ENCODE peak calls at places on chromosomes 3 and 15, in five cellular contexts. One of them, this sample, is unnamed.

GRCh38 chr3:144429719-144430121 is 458.1 kb downstream of the DIPK2A start:
- DNase-seq in left lung: no peak
- DNase-seq in GM13977: peak; percentile 30
- DNase-seq in brain microvascular endothelial cell: no peak
- DNase-seq in heart left ventricle: no peak
- DNase-seq in this sample: no peak

GRCh38 chr15:80850941-80851451 is 71.8 kb downstream of the CEMIP start:
- DNase-seq in left lung: no peak
- DNase-seq in GM13977: no peak
- DNase-seq in brain microvascular endothelial cell: no peak
- DNase-seq in heart left ventricle: no peak
- DNase-seq in this sample: no peak

GRCh38 chr3:73511555-73511954 is 113.2 kb downstream of the PDZRN3 start:
- DNase-seq in left lung: no peak
- DNase-seq in GM13977: no peak
- DNase-seq in brain microvascular endothelial cell: no peak
- DNase-seq in heart left ventricle: no peak
- DNase-seq in this sample: no peak

GRCh38 chr15:85499498-85499897 is 119.1 kb downstream of the AKAP13 start:
- DNase-seq in left lung: no peak
- DNase-seq in GM13977: no peak
- DNase-seq in brain microvascular endothelial cell: no peak
- DNase-seq in heart left ventricle: no peak
- DNase-seq in this sample: no peak

GRCh38 chr15:29910068-29910467 is 87.8 kb upstream of the TJP1 start:
- DNase-seq in left lung: no peak
- DNase-seq in GM13977: no peak
- DNase-seq in brain microvascular endothelial cell: no peak
- DNase-seq in heart left ventricle: no peak
- DNase-seq in this sample: no peak

GRCh38 chr3:7207928-7208327 is 347.0 kb downstream of the GRM7 start:
- DNase-seq in left lung: no peak
- DNase-seq in GM13977: no peak
- DNase-seq in brain microvascular endothelial cell: no peak
- DNase-seq in heart left ventricle: no peak
- DNase-seq in this sample: no peak

GRCh38 chr15:60620707-60621106 is 141.8 kb upstream of the ICE2 start:
- DNase-seq in left lung: peak; percentile 50
- DNase-seq in GM13977: no peak
- DNase-seq in brain microvascular endothelial cell: no peak
- DNase-seq in heart left ventricle: no peak
- DNase-seq in this sample: no peak

GRCh38 chr3:174891524-174892203 is 32.5 kb downstream of the NAALADL2 start:
- DNase-seq in left lung: no peak
- DNase-seq in GM13977: no peak
- DNase-seq in brain microvascular endothelial cell: peak; percentile 27
- DNase-seq in heart left ventricle: no peak
- DNase-seq in this sample: no peak

GRCh38 chr3:112357888-112358287 is 24.9 kb downstream of the CD200 start:
- DNase-seq in left lung: no peak
- DNase-seq in GM13977: no peak
- DNase-seq in brain microvascular endothelial cell: no peak
- DNase-seq in heart left ventricle: peak; percentile 42
- DNase-seq in this sample: no peak

GRCh38 chr3:170425491-170426239 is 7.0 kb downstream of the CLDN11 start:
- DNase-seq in left lung: no peak
- DNase-seq in GM13977: no peak
- DNase-seq in brain microvascular endothelial cell: no peak
- DNase-seq in heart left ventricle: no peak
- DNase-seq in this sample: no peak

GRCh38 chr15:48868018-48868417 is 9.9 kb upstream of the EID1 start:
- DNase-seq in left lung: no peak
- DNase-seq in GM13977: no peak
- DNase-seq in brain microvascular endothelial cell: no peak
- DNase-seq in heart left ventricle: no peak
- DNase-seq in this sample: no peak

GRCh38 chr3:45055411-45056143 is 29.5 kb downstream of the CLEC3B start:
- DNase-seq in left lung: no peak
- DNase-seq in GM13977: peak; percentile 47
- DNase-seq in brain microvascular endothelial cell: no peak
- DNase-seq in heart left ventricle: no peak
- DNase-seq in this sample: no peak

GRCh38 chr3:195182470-195182795 is 88.5 kb downstream of the XXYLT1 start:
- DNase-seq in left lung: no peak
- DNase-seq in GM13977: no peak
- DNase-seq in brain microvascular endothelial cell: peak; percentile 62
- DNase-seq in heart left ventricle: no peak
- DNase-seq in this sample: no peak

GRCh38 chr3:194364652-194365434 is 4.7 kb downstream of the LRRC15 start:
- DNase-seq in left lung: peak; percentile 64
- DNase-seq in GM13977: no peak
- DNase-seq in brain microvascular endothelial cell: peak; percentile 4
- DNase-seq in heart left ventricle: no peak
- DNase-seq in this sample: no peak

GRCh38 chr3:197534348-197534725 is 21.4 kb downstream of the BDH1 start:
- DNase-seq in left lung: no peak
- DNase-seq in GM13977: no peak
- DNase-seq in brain microvascular endothelial cell: no peak
- DNase-seq in heart left ventricle: no peak
- DNase-seq in this sample: no peak
- TF ChIP-seq CTCF in left lung: no peak
- TF ChIP-seq CTCF in GM13977: no peak
- TF ChIP-seq CTCF in brain microvascular endothelial cell: no peak
- TF ChIP-seq CTCF in heart left ventricle: no peak
- TF ChIP-seq CTCF in this sample: no peak

DNA sequence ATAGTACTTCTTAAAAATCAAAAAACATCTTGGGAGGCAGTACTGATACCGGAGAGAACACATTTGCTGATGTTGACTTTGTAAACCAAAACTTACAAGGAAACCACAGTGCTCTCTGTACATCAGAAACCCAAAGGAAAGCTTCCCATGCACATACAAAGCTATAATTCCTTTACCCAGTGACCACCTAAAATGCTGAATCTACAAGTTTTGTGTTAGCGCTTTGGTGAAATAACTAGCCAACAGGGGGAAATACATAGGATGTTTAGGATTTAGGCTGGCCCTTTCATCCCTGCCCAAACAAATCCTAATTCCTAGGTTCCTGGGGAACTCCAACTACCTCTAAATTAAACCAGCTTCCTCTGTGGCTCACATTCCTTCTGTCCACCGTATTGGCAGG is 15.3 kb upstream of the SPG21 start:
- DNase-seq in left lung: no peak
- DNase-seq in GM13977: no peak
- DNase-seq in brain microvascular endothelial cell: no peak
- DNase-seq in heart left ventricle: no peak
- DNase-seq in this sample: no peak
- TF ChIP-seq CTCF in left lung: no peak
- TF ChIP-seq CTCF in GM13977: no peak
- TF ChIP-seq CTCF in brain microvascular endothelial cell: no peak
- TF ChIP-seq CTCF in heart left ventricle: no peak
- TF ChIP-seq CTCF in this sample: no peak

DNA sequence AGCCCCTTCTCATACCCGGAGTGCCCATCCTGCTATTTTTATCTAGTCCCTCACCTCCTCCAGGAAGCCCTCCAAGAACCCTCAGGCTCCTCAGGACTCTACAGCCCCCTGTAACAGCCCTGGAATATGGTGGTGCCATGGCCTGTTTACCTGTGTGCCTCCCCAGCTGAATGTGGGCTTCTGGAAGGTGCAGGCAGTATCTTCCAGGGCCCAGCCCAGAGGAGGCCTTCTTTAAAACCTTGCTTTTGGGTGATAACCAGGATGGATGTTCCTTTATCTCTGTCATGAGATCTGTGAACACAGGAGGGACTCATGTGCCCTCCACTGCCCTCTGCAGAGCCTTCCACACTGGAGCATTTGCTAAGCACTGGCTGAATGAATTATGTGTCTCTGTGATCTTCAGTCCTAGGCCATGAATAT is 36.7 kb upstream of the MRPS22 start:
- DNase-seq in left lung: no peak
- DNase-seq in GM13977: no peak
- DNase-seq in brain microvascular endothelial cell: no peak
- DNase-seq in heart left ventricle: no peak
- DNase-seq in this sample: no peak
- TF ChIP-seq CTCF in left lung: no peak
- TF ChIP-seq CTCF in GM13977: no peak
- TF ChIP-seq CTCF in brain microvascular endothelial cell: no peak
- TF ChIP-seq CTCF in heart left ventricle: no peak
- TF ChIP-seq CTCF in this sample: no peak

GRCh38 chr3:71476950-71477349 is 106.6 kb downstream of the FOXP1 start:
- DNase-seq in left lung: no peak
- DNase-seq in GM13977: no peak
- DNase-seq in brain microvascular endothelial cell: no peak
- DNase-seq in heart left ventricle: no peak
- DNase-seq in this sample: no peak
- TF ChIP-seq CTCF in left lung: no peak
- TF ChIP-seq CTCF in GM13977: no peak
- TF ChIP-seq CTCF in brain microvascular endothelial cell: no peak
- TF ChIP-seq CTCF in heart left ventricle: no peak
- TF ChIP-seq CTCF in this sample: no peak

GRCh38 chr15:93146196-93146595 is 57.2 kb upstream of the RGMA start:
- DNase-seq in left lung: no peak
- DNase-seq in GM13977: no peak
- DNase-seq in brain microvascular endothelial cell: no peak
- DNase-seq in heart left ventricle: no peak
- DNase-seq in this sample: no peak
- TF ChIP-seq CTCF in left lung: no peak
- TF ChIP-seq CTCF in GM13977: no peak
- TF ChIP-seq CTCF in brain microvascular endothelial cell: no peak
- TF ChIP-seq CTCF in heart left ventricle: no peak
- TF ChIP-seq CTCF in this sample: no peak

GRCh38 chr3:147356145-147356908 is 50.0 kb downstream of the ZIC4 start:
- DNase-seq in left lung: no peak
- DNase-seq in GM13977: no peak
- DNase-seq in brain microvascular endothelial cell: no peak
- DNase-seq in heart left ventricle: no peak
- DNase-seq in this sample: no peak

GRCh38 chr3:147358144-147358992 is 48.0 kb downstream of the ZIC4 start:
- DNase-seq in left lung: no peak
- DNase-seq in GM13977: no peak
- DNase-seq in brain microvascular endothelial cell: no peak
- DNase-seq in heart left ventricle: no peak
- DNase-seq in this sample: no peak

GRCh38 chr3:147359177-147360062 is 46.9 kb downstream of the ZIC4 start:
- DNase-seq in left lung: no peak
- DNase-seq in GM13977: no peak
- DNase-seq in brain microvascular endothelial cell: no peak
- DNase-seq in heart left ventricle: no peak
- DNase-seq in this sample: peak; percentile 75

GRCh38 chr3:147355104-147355854 is 51.1 kb downstream of the ZIC4 start:
- DNase-seq in left lung: no peak
- DNase-seq in GM13977: no peak
- DNase-seq in brain microvascular endothelial cell: no peak
- DNase-seq in heart left ventricle: no peak
- DNase-seq in this sample: no peak

DNA sequence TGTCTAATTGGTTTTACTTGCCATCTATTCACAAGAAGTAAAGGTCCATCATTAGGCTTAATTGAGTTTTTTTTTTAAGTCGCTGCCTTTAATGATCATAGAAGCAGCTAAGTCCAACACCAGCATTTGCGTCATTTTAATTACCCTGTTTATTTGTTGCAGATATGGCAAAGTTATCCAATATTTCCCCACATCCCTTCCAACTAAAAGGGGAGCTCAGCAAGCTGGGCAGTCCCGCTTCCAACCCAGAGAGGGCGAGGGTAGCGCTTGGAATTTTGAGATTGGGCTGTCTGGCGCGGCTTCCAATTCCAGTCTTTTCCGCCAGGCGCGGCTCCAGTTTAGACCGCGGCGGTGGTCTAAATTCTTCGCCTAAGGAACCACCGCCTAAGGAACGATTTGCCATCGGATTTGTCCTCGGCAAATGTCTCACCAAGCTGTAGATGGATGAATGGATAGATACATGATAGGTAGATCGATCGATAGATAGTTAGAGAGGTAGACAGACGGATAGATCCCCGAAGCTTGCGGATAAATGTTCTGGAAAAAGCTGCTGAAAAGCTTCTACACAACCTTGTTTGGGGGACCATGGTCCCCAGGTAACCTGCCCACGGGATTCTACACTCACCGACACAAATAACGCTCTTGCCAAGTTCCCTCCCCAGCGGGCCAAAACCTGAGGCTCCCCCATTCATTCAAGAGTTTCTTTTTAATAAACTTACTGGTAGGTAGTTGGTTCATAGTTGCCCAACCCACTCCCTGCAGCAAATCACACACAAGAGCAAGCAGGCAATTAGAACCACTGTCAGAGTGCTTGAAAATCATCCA is 49.2 kb downstream of the ZIC4 start:
- DNase-seq in left lung: no peak
- DNase-seq in GM13977: no peak
- DNase-seq in brain microvascular endothelial cell: no peak
- DNase-seq in heart left ventricle: no peak
- DNase-seq in this sample: no peak
- TF ChIP-seq CTCF in left lung: no peak
- TF ChIP-seq CTCF in GM13977: no peak
- TF ChIP-seq CTCF in brain microvascular endothelial cell: peak; percentile 40
- TF ChIP-seq CTCF in heart left ventricle: no peak
- TF ChIP-seq CTCF in this sample: peak; percentile 44

DNA sequence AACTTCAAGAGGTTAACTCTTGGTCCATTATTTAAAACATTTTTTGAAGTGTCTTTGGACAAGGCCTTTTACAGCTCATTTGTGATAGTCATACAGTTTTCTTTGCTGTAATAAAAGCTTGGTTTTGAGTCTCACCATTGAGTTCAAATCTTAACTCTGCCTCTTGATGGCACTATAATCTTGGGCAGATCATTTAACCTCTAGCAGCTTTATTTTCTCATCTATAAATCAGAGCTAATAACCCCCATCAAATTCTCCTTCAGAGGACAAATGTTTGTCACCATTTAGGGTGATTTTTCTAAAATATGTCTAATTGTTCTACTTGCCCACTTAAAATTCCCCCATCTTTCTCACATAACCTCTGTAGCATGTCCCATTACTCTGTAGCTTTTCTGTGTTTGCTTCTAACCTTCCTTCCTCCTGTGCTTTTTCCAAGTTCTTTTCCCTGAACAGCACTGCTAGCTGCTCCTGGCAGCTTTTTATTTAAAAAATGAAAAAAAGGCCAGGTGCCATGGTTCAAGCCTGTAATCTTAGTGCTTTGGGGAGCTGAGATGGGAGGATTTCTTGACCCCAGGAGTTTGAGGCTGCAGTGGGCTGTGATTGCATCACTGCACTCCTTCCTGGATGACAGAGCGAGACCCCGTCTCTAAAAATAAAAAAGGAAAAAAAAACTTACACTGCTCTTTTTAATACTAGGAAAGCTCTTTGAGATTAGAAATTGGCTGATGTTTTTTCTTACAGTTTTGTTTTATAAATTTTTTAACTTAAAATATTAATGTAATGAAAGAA is 28.5 kb downstream of the UBE2E1 start:
- DNase-seq in left lung: no peak
- DNase-seq in GM13977: no peak
- DNase-seq in brain microvascular endothelial cell: no peak
- DNase-seq in heart left ventricle: no peak
- DNase-seq in this sample: no peak
- TF ChIP-seq CTCF in left lung: no peak
- TF ChIP-seq CTCF in GM13977: peak; percentile 48
- TF ChIP-seq CTCF in brain microvascular endothelial cell: peak; percentile 16
- TF ChIP-seq CTCF in heart left ventricle: peak; percentile 9
- TF ChIP-seq CTCF in this sample: peak; percentile 69

GRCh38 chr3:23926736-23927135 is 9.8 kb downstream of the RPL15 start:
- DNase-seq in left lung: no peak
- DNase-seq in GM13977: no peak
- DNase-seq in brain microvascular endothelial cell: no peak
- DNase-seq in heart left ventricle: no peak
- DNase-seq in this sample: no peak
- TF ChIP-seq CTCF in left lung: no peak
- TF ChIP-seq CTCF in GM13977: no peak
- TF ChIP-seq CTCF in brain microvascular endothelial cell: peak; percentile 29
- TF ChIP-seq CTCF in heart left ventricle: no peak
- TF ChIP-seq CTCF in this sample: peak; percentile 44